ENCODE peak calls at places on chromosome X, in four cellular contexts. O is K562, R is H1, M is GM12878. G is an unnamed sample. For H4K20me1, the result is how much of the 10 kb centered on the place peaks cover.

GRCh38 chrX:111822191-111822590 is 53.8 kb upstream of the TRPC5OS start:
- DNase-seq in O (no peak), R (no peak), M (no peak), G (no peak)

GRCh38 chrX:43504394-43504793 is 151.7 kb upstream of the MAOA start:
- DNase-seq in O (no peak), R (no peak), M (no peak), G (no peak)

GRCh38 chrX:76183289-76184057 is 10.6 kb downstream of the PBDC1 start:
- DNase-seq in O (no peak), R (no peak), M (no peak), G (peak)

GRCh38 chrX:111719426-111720210 is 38.6 kb downstream of the ALG13 start:
- DNase-seq in O (no peak), R (no peak), M (no peak), G (no peak)

GRCh38 chrX:152884171-152884570 is 13.7 kb upstream of the ZNF185 start:
- DNase-seq in O (peak), R (no peak), M (no peak), G (no peak)

GRCh38 chrX:134746379-134746723 is 88.1 kb upstream of the PLAC1 start:
- DNase-seq in O (no peak), R (no peak), M (no peak), G (no peak)

GRCh38 chrX:77893713-77894112 is 1.5 kb downstream of the MAGT1 start:
- DNase-seq in O (no peak), R (no peak), M (no peak), G (no peak)

GRCh38 chrX:104370089-104370488 is 115.4 kb upstream of the ESX1 start:
- DNase-seq in O (no peak), R (no peak), M (no peak), G (peak)

GRCh38 chrX:40155617-40156471 is 58.1 kb upstream of the BCOR start:
- DNase-seq in O (peak), R (peak), M (no peak), G (no peak)

GRCh38 chrX:25344191-25344936 is 328.6 kb upstream of the ARX start:
- DNase-seq in O (no peak), R (no peak), M (no peak), G (no peak)

GRCh38 chrX:42290608-42291007 is 367.3 kb upstream of the CASK start:
- DNase-seq in O (no peak), R (no peak), M (no peak), G (peak)

GRCh38 chrX:19560611-19561010 is 45.3 kb upstream of the MAP3K15 start:
- DNase-seq in O (no peak), R (no peak), M (no peak), G (no peak)

GRCh38 chrX:9342581-9343051 is 122.2 kb upstream of the TBL1X start:
- DNase-seq in O (peak), R (peak), M (no peak), G (peak)

GRCh38 chrX:30620980-30621716 is 32.1 kb upstream of the GK start:
- DNase-seq in O (no peak), R (no peak), M (no peak), G (no peak)

GRCh38 chrX:47191806-47192401 is 1.7 kb upstream of the UBA1 start:
- DNase-seq in O (no peak), R (no peak), M (no peak), G (no peak)

GRCh38 chrX:152306331-152306730 is 144.8 kb downstream of the GABRA3 start:
- DNase-seq in O (no peak), R (no peak), M (no peak), G (no peak)

GRCh38 chrX:10597871-10598270 is 22.5 kb downstream of the MID1 start:
- DNase-seq in O (no peak), R (no peak), M (no peak), G (peak)

GRCh38 chrX:123405231-123405630 is 221.2 kb downstream of the GRIA3 start:
- DNase-seq in O (no peak), R (no peak), M (no peak), G (no peak)

GRCh38 chrX:126551725-126552312 is 795 bp downstream of the DCAF12L1 start:
- DNase-seq in O (no peak), R (no peak), M (no peak), G (no peak)

GRCh38 chrX:131747173-131747572 is 203.3 kb downstream of the OR13H1 start:
- DNase-seq in O (no peak), R (no peak), M (peak), G (no peak)

GRCh38 chrX:14923761-14924160 is 50.5 kb downstream of the MOSPD2 start:
- DNase-seq in O (no peak), R (no peak), M (no peak), G (no peak)

GRCh38 chrX:125203379-125203736 is 116.3 kb upstream of the TEX13C start:
- DNase-seq in O (no peak), R (peak), M (no peak), G (no peak)

GRCh38 chrX:106952988-106953387 is 32.8 kb downstream of the CLDN2 start:
- DNase-seq in O (no peak), R (no peak), M (no peak), G (no peak)

GRCh38 chrX:17732138-17732783 is 5.0 kb upstream of the SCML1 start:
- DNase-seq in O (no peak), R (no peak), M (no peak), G (no peak)

GRCh38 chrX:41087219-41087618 is 2.0 kb downstream of the USP9X start:
- DNase-seq in O (no peak), R (no peak), M (no peak), G (no peak)

GRCh38 chrX:85963736-85964135 is 83.6 kb downstream of the CHM start:
- DNase-seq in O (no peak), R (no peak), M (no peak), G (peak)

GRCh38 chrX:139881572-139881971 is 51.3 kb downstream of the ATP11C start:
- DNase-seq in O (no peak), R (no peak), M (no peak), G (no peak)

GRCh38 chrX:24245201-24245600 is 68.7 kb downstream of the SUPT20HL2 start:
- DNase-seq in O (no peak), R (no peak), M (no peak), G (no peak)

DNA sequence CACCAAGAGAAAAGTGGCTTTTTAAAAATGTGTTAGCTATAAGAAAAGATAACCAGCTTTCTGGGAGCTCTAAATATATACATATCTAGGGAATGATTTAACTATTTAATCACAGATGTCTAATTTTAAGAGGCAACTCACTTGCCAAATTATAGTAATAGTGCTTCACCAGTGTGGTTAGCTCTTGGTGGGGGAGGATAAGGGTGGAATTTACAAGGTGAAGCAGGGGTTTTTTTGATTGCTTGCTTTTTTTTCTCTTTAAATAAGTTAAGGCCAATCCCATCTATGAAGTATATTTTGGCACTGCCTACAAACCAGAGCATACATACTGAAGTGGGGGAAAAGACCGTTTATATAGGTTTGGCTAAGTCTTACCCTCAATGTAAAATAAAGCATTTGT is 547.8 kb upstream of the DIPK2B start:
- DNase-seq in O (no peak), R (no peak), M (no peak), G (no peak)
- H4K20me1 ChIP-seq in O (under half), R (under half), M (under half), G (under half)

GRCh38 chrX:115030635-115031034 is 13.2 kb upstream of the IL13RA2 start:
- DNase-seq in O (no peak), R (no peak), M (no peak), G (no peak)

GRCh38 chrX:115029869-115030564 is 12.6 kb upstream of the IL13RA2 start:
- DNase-seq in O (no peak), R (no peak), M (no peak), G (no peak)

GRCh38 chrX:115036029-115036428 is 18.6 kb upstream of the IL13RA2 start:
- DNase-seq in O (no peak), R (no peak), M (no peak), G (no peak)

DNA sequence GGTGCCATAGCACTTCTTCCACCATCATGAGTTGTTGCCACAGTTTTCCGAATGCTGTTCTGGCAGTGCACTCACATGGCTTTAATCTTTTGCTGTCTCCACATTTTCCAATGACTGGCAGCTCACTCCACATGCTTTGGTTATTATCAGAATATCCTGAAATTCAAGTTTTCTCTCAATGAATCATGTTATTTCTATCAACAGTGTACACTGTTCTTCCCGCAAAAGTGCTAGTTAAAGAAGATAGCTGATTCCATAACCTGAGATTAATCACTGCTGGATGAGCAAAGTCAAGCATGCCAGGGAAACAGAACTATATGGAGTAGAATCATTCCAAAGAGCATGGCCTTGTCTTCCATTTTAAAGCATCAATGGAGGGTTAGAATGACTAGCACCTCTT is 14.6 kb upstream of the IL13RA2 start:
- DNase-seq in O (no peak), R (no peak), M (no peak), G (no peak)
- TF ChIP-seq HDAC6 in O (no peak), R (no peak), M (no peak), G (no peak)

GRCh38 chrX:70908541-70908940 is at the start of gene TEX11:
- DNase-seq in O (peak), R (peak), M (no peak), G (peak)
- H4K20me1 ChIP-seq in O (under half), R (under half), M (under half), G (under half)

GRCh38 chrX:133495464-133496391 is 80.4 kb upstream of the GPC4 start:
- DNase-seq in O (no peak), R (no peak), M (no peak), G (no peak)
- TF ChIP-seq HDAC6 in O (no peak), R (no peak), M (no peak), G (no peak)

DNA sequence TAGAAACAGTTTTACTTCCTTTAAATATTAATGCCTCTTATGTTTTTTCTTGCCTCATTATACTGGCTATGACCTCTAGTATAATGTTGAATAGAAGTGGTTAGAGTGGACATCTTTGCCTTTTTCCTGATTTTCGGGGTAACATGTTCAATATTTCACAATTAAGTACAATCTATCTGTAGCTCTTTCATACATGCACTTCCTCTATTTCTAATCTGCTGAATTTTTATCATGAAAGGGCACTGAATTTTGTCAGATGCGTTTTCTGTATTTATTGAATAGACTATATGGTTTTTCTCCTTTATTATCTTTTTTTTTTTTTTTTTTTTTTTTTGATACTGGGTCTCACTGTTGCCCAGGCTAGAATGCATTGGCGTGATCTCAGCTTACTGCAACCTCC is 29.0 kb downstream of the MECP2 start:
- DNase-seq in O (no peak), R (no peak), M (no peak), G (no peak)
- H4K20me1 ChIP-seq in O (under half), R (under half), M (under half), G (under half)

GRCh38 chrX:1593286-1594271 is 2.2 kb downstream of the AKAP17A start:
- DNase-seq in O (no peak), R (no peak), M (no peak), G (no peak)
- TF ChIP-seq HDAC6 in O (no peak), R (no peak), M (no peak), G (no peak)

DNA sequence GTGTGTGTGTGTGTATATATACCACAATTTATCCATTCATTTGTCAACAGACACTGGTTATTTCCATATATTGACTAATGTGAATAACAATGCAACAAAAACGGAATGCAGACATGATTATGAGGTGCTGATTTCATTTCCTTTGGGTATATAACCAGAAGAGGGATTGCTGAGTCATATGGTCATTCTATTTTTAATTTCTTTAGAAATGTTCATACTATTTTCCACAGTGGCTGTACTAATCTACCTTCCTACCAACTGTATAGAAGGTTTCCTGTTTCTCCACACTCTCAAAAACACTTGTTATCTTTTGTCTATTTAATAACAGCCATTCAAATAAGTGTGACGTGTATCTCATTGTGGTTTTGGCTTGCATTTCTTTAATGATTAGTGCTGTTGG is 269.8 kb downstream of the OPHN1 start:
- DNase-seq in O (no peak), R (no peak), M (no peak), G (no peak)
- H4K20me1 ChIP-seq in O (under half), R (under half), M (under half), G (under half)

GRCh38 chrX:48474127-48474526 is 1.9 kb upstream of the FTSJ1 start:
- DNase-seq in O (no peak), R (no peak), M (no peak), G (no peak)
- TF ChIP-seq HDAC6 in O (no peak), R (no peak), M (no peak), G (no peak)

G was measured in HepG2.